ENCODE peak calls at places on chromosomes 1 and 21, in seven cellular contexts. T is CD8-positive, alpha-beta memory T cell; K is activated T-cell treated with anti-CD3 and anti-CD28 coated beads for 1 hour; P is NCI-H82; S is NCI-H524; R is fibroblast of lung; O is epithelial cell of prostate. L is an unnamed sample.

GRCh38 chr1:178417858-178418257 is 78.9 kb downstream of the CLEC20A start:
- DNase-seq in T (no peak), S (no peak), P (no peak), O (peak), K (no peak), R (peak), L (no peak)

GRCh38 chr1:218304281-218305039 is 19.4 kb downstream of the RRP15 start:
- DNase-seq in R (peak), P (no peak), T (no peak), O (no peak), S (peak), K (no peak), L (peak)

GRCh38 chr1:54314691-54315455 is 91.3 kb downstream of the SSBP3 start:
- DNase-seq in T (no peak), O (no peak), S (peak), P (peak), R (no peak), K (no peak), L (no peak)

GRCh38 chr1:216075339-216075738 is 347.9 kb downstream of the USH2A start:
- DNase-seq in O (no peak), P (peak), R (peak), S (no peak), K (no peak), T (no peak), L (no peak)

GRCh38 chr1:78833491-78833890 is 173.0 kb downstream of the ADGRL4 start:
- DNase-seq in S (peak), R (peak), P (no peak), O (peak), T (no peak), K (no peak), L (no peak)

GRCh38 chr21:44874497-44875331 is 1.2 kb upstream of the PTTG1IP start:
- DNase-seq in S (peak), R (no peak), O (no peak), T (peak), P (peak), K (peak), L (peak)

GRCh38 chr1:183194527-183195145 is 8.6 kb downstream of the LAMC2 start:
- DNase-seq in O (no peak), T (no peak), S (no peak), P (no peak), R (peak), K (no peak), L (no peak)

GRCh38 chr1:154151311-154151710 is 3.6 kb downstream of the NUP210L start:
- DNase-seq in R (no peak), K (no peak), S (no peak), O (no peak), T (no peak), P (no peak), L (no peak)

GRCh38 chr1:200206340-200206739 is 178.8 kb downstream of the NR5A2 start:
- DNase-seq in T (no peak), O (peak), S (no peak), R (peak), K (no peak), P (no peak), L (no peak)

GRCh38 chr1:226051356-226051755 is 11.2 kb upstream of the H3-3A start:
- DNase-seq in S (no peak), R (no peak), P (no peak), O (no peak), K (no peak), T (no peak), L (no peak)

GRCh38 chr21:32956257-32956656 is 69.5 kb upstream of the OLIG2 start:
- DNase-seq in T (no peak), R (no peak), O (no peak), K (no peak), S (peak), P (peak), L (no peak)

GRCh38 chr1:196366817-196367495 is 241.3 kb downstream of the KCNT2 start:
- DNase-seq in K (no peak), T (no peak), R (no peak), S (no peak), P (no peak), O (no peak), L (no peak)

GRCh38 chr1:178330848-178331497 is 165.8 kb downstream of the CLEC20A start:
- DNase-seq in P (no peak), R (no peak), S (no peak), K (no peak), O (no peak), T (no peak), L (no peak)

GRCh38 chr1:214902636-214903320 is 179.8 kb upstream of the KCNK2 start:
- DNase-seq in O (peak), K (no peak), T (no peak), P (no peak), S (no peak), R (peak), L (no peak)

GRCh38 chr1:68949999-68950398 is 453.1 kb upstream of the DEPDC1 start:
- DNase-seq in S (no peak), O (no peak), T (no peak), R (no peak), K (no peak), P (no peak), L (no peak)

GRCh38 chr1:77489910-77490309 is 192.5 kb downstream of the ZZZ3 start:
- DNase-seq in O (no peak), K (no peak), R (peak), S (no peak), T (no peak), P (no peak), L (no peak)

GRCh38 chr1:150703427-150703826 is 6.5 kb upstream of the GOLPH3L start:
- DNase-seq in T (no peak), S (no peak), R (no peak), O (no peak), K (no peak), P (no peak), L (no peak)

GRCh38 chr1:110053557-110054428 is 16.7 kb downstream of the ALX3 start:
- DNase-seq in T (peak), O (no peak), R (no peak), K (peak), P (peak), S (peak), L (peak)

GRCh38 chr1:227946624-227947424 is 908 bp downstream of the WNT9A start:
- DNase-seq in S (peak), T (peak), R (peak), P (peak), K (peak), O (peak), L (peak)

GRCh38 chr1:66925944-66926343 is 1.2 kb downstream of the MIER1 start:
- DNase-seq in P (peak), T (no peak), K (no peak), O (no peak), R (no peak), S (peak), L (no peak)

GRCh38 chr1:27006683-27007082 is 6.0 kb downstream of the TENT5B start:
- DNase-seq in R (no peak), P (no peak), O (no peak), T (no peak), K (no peak), S (no peak), L (no peak)

GRCh38 chr1:227521782-227522181 is 41.6 kb upstream of the ZNF678 start:
- DNase-seq in O (no peak), K (no peak), R (no peak), T (no peak), S (no peak), P (no peak), L (no peak)

GRCh38 chr1:45929257-45929687 is 125.9 kb downstream of the MAST2 start:
- DNase-seq in R (peak), P (peak), K (no peak), S (peak), T (no peak), O (no peak), L (no peak)

GRCh38 chr1:172321429-172321828 is 99.1 kb upstream of the C1orf105 start:
- DNase-seq in P (peak), K (no peak), T (no peak), R (peak), O (no peak), S (peak), L (no peak)

GRCh38 chr21:44846485-44847260 is 26.8 kb downstream of the PTTG1IP start:
- DNase-seq in K (peak), R (peak), P (peak), S (no peak), T (no peak), O (no peak), L (peak)

GRCh38 chr1:156958247-156958714 is 37.8 kb downstream of the LRRC71 start:
- DNase-seq in S (no peak), T (no peak), P (no peak), K (no peak), R (no peak), O (no peak), L (no peak)

GRCh38 chr1:91809267-91809666 is 76.7 kb downstream of the TGFBR3 start:
- DNase-seq in R (peak), S (no peak), O (no peak), P (no peak), T (no peak), K (no peak), L (no peak)

GRCh38 chr1:235599536-235599935 is 50.0 kb downstream of the GNG4 start:
- DNase-seq in O (no peak), T (no peak), R (no peak), S (no peak), P (no peak), K (no peak), L (no peak)

GRCh38 chr21:46329796-46330195 is 5.8 kb downstream of the PCNT start:
- DNase-seq in S (no peak), T (no peak), P (no peak), O (no peak), R (no peak), K (no peak), L (no peak)

GRCh38 chr1:187516874-187517273 is 688.1 kb downstream of the PLA2G4A start:
- DNase-seq in T (no peak), K (no peak), O (peak), S (no peak), P (no peak), R (no peak), L (no peak)

GRCh38 chr1:177274687-177275211 is 104.0 kb downstream of the BRINP2 start:
- DNase-seq in S (no peak), T (no peak), O (no peak), P (no peak), K (no peak), R (peak), L (peak)

GRCh38 chr1:61282387-61282786 is 200.0 kb downstream of the NFIA start:
- DNase-seq in O (no peak), R (no peak), K (no peak), T (no peak), P (peak), S (peak), L (no peak)

GRCh38 chr1:116178837-116179236 is 67.6 kb downstream of the MAB21L3 start:
- DNase-seq in S (no peak), P (no peak), R (no peak), K (no peak), O (no peak), T (no peak), L (no peak)

GRCh38 chr1:181033799-181034391 is at the start of gene MR1:
- DNase-seq in K (no peak), P (peak), T (peak), S (peak), O (no peak), R (peak), L (no peak)

GRCh38 chr1:171852273-171852672 is 11.0 kb downstream of the DNM3 start:
- DNase-seq in S (no peak), T (no peak), O (no peak), K (no peak), R (peak), P (no peak), L (no peak)

GRCh38 chr1:118949317-118949716 is 38.8 kb downstream of the TBX15 start:
- DNase-seq in R (peak), T (no peak), P (no peak), K (no peak), O (no peak), S (no peak), L (no peak)

GRCh38 chr21:36330904-36331303 is 10.9 kb downstream of the MORC3 start:
- DNase-seq in S (peak), R (peak), K (peak), P (peak), T (peak), O (no peak), L (no peak)

GRCh38 chr1:184242507-184242943 is 144.3 kb upstream of the C1orf21 start:
- DNase-seq in T (no peak), K (no peak), R (peak), P (peak), S (peak), O (peak), L (no peak)

GRCh38 chr1:173190101-173190895 is 16.8 kb downstream of the TNFSF4 start:
- DNase-seq in K (no peak), S (peak), R (peak), P (no peak), T (no peak), O (peak), L (peak)